ENCODE peak calls at places on chromosome 18, in nine cellular contexts. T is activated naive CD4-positive, alpha-beta T cell; I is stimulated activated CD4-positive, alpha-beta T cell treated with anti-CD3 and anti-CD28 coated beads, Interleukin-4, amount 100 ng/mL, for 1 hour; E is stimulated activated CD8-positive, alpha-beta memory T cell treated with anti-CD3 and anti-CD28 coated beads, Interleukin-7, amount 100 ng/mL, for 1 hour; P is EH; A is Calu3; X is NCI-H510A treated with DMSO at 0.1 percent for 48 hours; D is AG04450; J is NCI-H774. W is an unnamed sample.

GRCh38 chr18:52046842-52047241 is 293.2 kb upstream of the DCC start:
- DNase-seq in T (no peak), I (no peak), E (no peak), P (no peak), A (no peak), X (no peak), D (no peak), J (peak; percentile 88), W (no peak)

GRCh38 chr18:79786304-79786703 is 11.4 kb upstream of the KCNG2 start:
- DNase-seq in T (no peak), I (no peak), E (no peak), P (no peak), A (no peak), X (no peak), D (no peak), J (no peak), W (no peak)

GRCh38 chr18:11951390-11951851 is 29.9 kb upstream of the IMPA2 start:
- DNase-seq in T (no peak), I (no peak), E (no peak), P (no peak), A (no peak), X (no peak), D (no peak), J (no peak), W (no peak)

GRCh38 chr18:71849407-71849806 is 694.7 kb downstream of the CBLN2 start:
- DNase-seq in T (no peak), I (no peak), E (no peak), P (no peak), A (no peak), X (no peak), D (no peak), J (no peak), W (no peak)

GRCh38 chr18:2223394-2223793 is 347.9 kb downstream of the METTL4 start:
- DNase-seq in T (no peak), I (no peak), E (no peak), P (peak; percentile 33), A (no peak), X (no peak), D (no peak), J (no peak), W (no peak)

GRCh38 chr18:65754121-65754520 is 3.3 kb downstream of the CDH7 start:
- DNase-seq in T (no peak), I (no peak), E (no peak), P (no peak), A (peak; percentile 21), X (peak; percentile 74), D (no peak), J (no peak), W (no peak)

GRCh38 chr18:11078491-11078890 is 70.9 kb downstream of the PIEZO2 start:
- DNase-seq in T (no peak), I (no peak), E (no peak), P (no peak), A (no peak), X (no peak), D (no peak), J (no peak), W (no peak)

GRCh38 chr18:76495435-76496199 is 575 bp upstream of the ZNF516 start:
- DNase-seq in T (peak; percentile 8), I (peak; percentile 19), E (no peak), P (peak; percentile 59), A (peak; percentile 29), X (peak; percentile 89), D (no peak), J (peak; percentile 29), W (peak; percentile 65)

GRCh38 chr18:11259421-11259820 is 110.1 kb upstream of the PIEZO2 start:
- DNase-seq in T (no peak), I (no peak), E (no peak), P (peak; percentile 16), A (no peak), X (no peak), D (no peak), J (no peak), W (no peak)

GRCh38 chr18:160831-161570 is 2.6 kb downstream of the USP14 start:
- DNase-seq in T (no peak), I (no peak), E (no peak), P (peak; percentile 37), A (no peak), X (no peak), D (no peak), J (no peak), W (no peak)

GRCh38 chr18:33820517-33821368 is 242.7 kb downstream of the ASXL3 start:
- DNase-seq in T (no peak), I (no peak), E (no peak), P (no peak), A (no peak), X (no peak), D (no peak), J (no peak), W (no peak)

GRCh38 chr18:54616220-54616848 is 25.3 kb downstream of the DYNAP start:
- DNase-seq in T (no peak), I (no peak), E (no peak), P (no peak), A (no peak), X (no peak), D (no peak), J (no peak), W (no peak)

GRCh38 chr18:5106730-5107129 is 90.3 kb downstream of the AKAIN1 start:
- DNase-seq in T (no peak), I (no peak), E (no peak), P (no peak), A (no peak), X (peak; percentile 55), D (no peak), J (no peak), W (no peak)

GRCh38 chr18:58128286-58129018 is 84.4 kb downstream of the NEDD4L start:
- DNase-seq in T (no peak), I (no peak), E (no peak), P (no peak), A (peak; percentile 49), X (no peak), D (no peak), J (no peak), W (peak; percentile 75)

GRCh38 chr18:79070486-79070885 is 1.3 kb downstream of the ATP9B start:
- DNase-seq in T (no peak), I (no peak), E (no peak), P (no peak), A (no peak), X (no peak), D (no peak), J (no peak), W (no peak)

GRCh38 chr18:904135-905090 is at the start of gene ADCYAP1:
- DNase-seq in T (no peak), I (no peak), E (no peak), P (no peak), A (no peak), X (peak; percentile 60), D (no peak), J (no peak), W (no peak)

GRCh38 chr18:73511751-73512525 is 635.7 kb downstream of the FBXO15 start:
- DNase-seq in T (no peak), I (no peak), E (no peak), P (peak; percentile 34), A (no peak), X (peak; percentile 86), D (peak; percentile 39), J (no peak), W (no peak)